ENCODE peak calls at places on chromosome 19, in four cellular contexts. Z is K562, H is adrenal gland, O is astrocyte of the cerebellum. R is an unnamed sample.

GRCh38 chr19:50258918-50259372 is 55.5 kb downstream of the MYH14 start:
- DNase-seq in Z (peak), H (no peak), O (no peak), R (no peak)

GRCh38 chr19:46630806-46631205 is 5.2 kb downstream of the GNG8 start:
- DNase-seq in Z (no peak), H (no peak), O (no peak), R (no peak)

GRCh38 chr19:46116121-46116520 is 8.4 kb downstream of the IGFL3 start:
- DNase-seq in Z (no peak), H (no peak), O (peak), R (no peak)

GRCh38 chr19:5099822-5100221 is 130.9 kb downstream of the KDM4B start:
- DNase-seq in Z (no peak), H (no peak), O (no peak), R (no peak)

GRCh38 chr19:35767288-35768081 is 7.9 kb upstream of the ARHGAP33 start:
- DNase-seq in Z (no peak), H (peak), O (no peak), R (no peak)

GRCh38 chr19:46269085-46269484 is 27.8 kb upstream of the HIF3A start:
- DNase-seq in Z (no peak), H (no peak), O (no peak), R (no peak)

GRCh38 chr19:1747285-1748114 is 5.8 kb upstream of the ONECUT3 start:
- DNase-seq in Z (peak), H (no peak), O (peak), R (peak)

GRCh38 chr19:48489608-48490216 is 20.5 kb downstream of the CYTH2 start:
- DNase-seq in Z (peak), H (peak), O (no peak), R (no peak)

GRCh38 chr19:41575998-41576397 is at the start of gene CEACAM21:
- DNase-seq in Z (no peak), H (peak), O (no peak), R (no peak)

GRCh38 chr19:47848871-47849473 is 10.1 kb upstream of the TPRX2 start:
- DNase-seq in Z (peak), H (no peak), O (no peak), R (no peak)

GRCh38 chr19:17376935-17377600 is at the start of gene PLVAP:
- DNase-seq in Z (peak), H (no peak), O (no peak), R (no peak)

GRCh38 chr19:35845215-35846037 is 6.9 kb downstream of the NPHS1 start:
- DNase-seq in Z (peak), H (no peak), O (no peak), R (no peak)

DNA sequence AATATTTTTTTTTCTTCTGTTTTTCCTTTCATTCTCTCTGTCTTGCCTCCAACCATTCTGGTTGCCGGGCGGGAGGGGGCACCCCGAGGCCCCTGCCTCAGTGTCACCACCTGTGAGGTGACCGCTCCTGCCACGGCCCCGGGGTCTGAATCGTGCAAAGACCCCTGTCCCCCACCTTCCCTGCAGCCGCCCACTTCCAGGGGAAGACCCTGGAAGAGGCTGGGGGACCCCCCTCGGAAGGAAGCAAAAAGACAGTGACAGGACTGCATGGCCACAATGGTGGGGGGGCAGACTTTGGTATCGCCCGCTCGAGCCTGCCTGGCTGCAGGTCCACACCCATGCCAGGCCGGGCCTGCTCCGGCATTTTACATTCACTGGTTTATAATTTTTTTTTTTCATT is 22.7 kb downstream of the ZBTB7A start:
- DNase-seq in Z (no peak), H (no peak), O (no peak), R (no peak)
- H3K4me3 ChIP-seq in Z (no peak), H (no peak), O (no peak), R (no peak)

DNA sequence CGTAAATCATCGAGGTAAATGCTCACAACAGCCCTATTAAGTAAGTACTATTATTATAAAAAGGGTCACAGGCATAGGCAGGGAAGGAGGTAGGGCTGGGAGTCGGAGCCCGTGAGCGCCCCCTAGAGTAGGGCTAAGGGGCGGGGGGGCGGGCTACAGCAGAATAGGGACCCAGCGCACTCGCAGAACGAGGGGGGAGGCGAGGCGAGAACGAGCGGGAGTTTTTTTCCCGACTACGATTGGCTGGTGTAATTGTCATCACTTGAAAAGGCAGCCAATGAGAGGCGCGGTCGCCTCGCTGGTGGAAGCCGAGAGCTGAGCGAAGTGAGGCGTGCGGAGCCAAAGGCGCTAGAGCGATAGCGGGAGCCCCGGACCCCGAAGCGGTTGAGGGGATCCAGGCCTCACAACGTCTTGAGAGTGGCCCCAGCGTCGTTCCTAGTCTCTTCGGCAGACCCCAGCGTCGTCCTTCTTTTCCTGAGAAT is 24.2 kb downstream of the KEAP1 start:
- DNase-seq in Z (peak), H (peak), O (peak), R (peak)
- H3K4me3 ChIP-seq in Z (no peak), H (no peak), O (peak), R (peak)

DNA sequence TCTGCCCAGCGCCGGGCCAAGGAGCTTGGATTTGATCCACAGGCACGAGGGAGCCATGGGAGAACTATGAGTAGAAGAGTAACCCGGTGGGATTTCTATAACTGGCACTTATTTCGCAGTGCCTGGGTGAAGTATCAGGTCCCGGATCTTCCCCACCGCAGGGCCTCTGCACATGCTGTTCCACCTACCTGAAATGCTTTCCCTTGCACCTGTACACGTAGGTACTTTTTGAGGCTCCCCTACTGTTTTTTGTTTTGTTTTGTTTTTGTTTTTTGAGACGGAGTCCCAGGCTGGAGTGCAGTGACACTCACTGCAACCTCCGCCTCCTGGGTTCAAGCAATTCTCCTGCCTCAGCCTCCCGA is 402 bp upstream of the KANK3 start:
- DNase-seq in Z (no peak), H (no peak), O (no peak), R (no peak)
- H3K4me3 ChIP-seq in Z (peak), H (no peak), O (no peak), R (peak)

GRCh38 chr19:10819124-10820060 is 16.6 kb downstream of the TMED1 start:
- DNase-seq in Z (no peak), H (no peak), O (no peak), R (no peak)

GRCh38 chr19:10818306-10819123 is 17.5 kb downstream of the TMED1 start:
- DNase-seq in Z (no peak), H (no peak), O (no peak), R (no peak)

GRCh38 chr19:10815969-10816635 is 19.9 kb downstream of the TMED1 start:
- DNase-seq in Z (no peak), H (no peak), O (no peak), R (no peak)

GRCh38 chr19:10816691-10817090 is 19.3 kb downstream of the TMED1 start:
- DNase-seq in Z (no peak), H (no peak), O (no peak), R (no peak)

DNA sequence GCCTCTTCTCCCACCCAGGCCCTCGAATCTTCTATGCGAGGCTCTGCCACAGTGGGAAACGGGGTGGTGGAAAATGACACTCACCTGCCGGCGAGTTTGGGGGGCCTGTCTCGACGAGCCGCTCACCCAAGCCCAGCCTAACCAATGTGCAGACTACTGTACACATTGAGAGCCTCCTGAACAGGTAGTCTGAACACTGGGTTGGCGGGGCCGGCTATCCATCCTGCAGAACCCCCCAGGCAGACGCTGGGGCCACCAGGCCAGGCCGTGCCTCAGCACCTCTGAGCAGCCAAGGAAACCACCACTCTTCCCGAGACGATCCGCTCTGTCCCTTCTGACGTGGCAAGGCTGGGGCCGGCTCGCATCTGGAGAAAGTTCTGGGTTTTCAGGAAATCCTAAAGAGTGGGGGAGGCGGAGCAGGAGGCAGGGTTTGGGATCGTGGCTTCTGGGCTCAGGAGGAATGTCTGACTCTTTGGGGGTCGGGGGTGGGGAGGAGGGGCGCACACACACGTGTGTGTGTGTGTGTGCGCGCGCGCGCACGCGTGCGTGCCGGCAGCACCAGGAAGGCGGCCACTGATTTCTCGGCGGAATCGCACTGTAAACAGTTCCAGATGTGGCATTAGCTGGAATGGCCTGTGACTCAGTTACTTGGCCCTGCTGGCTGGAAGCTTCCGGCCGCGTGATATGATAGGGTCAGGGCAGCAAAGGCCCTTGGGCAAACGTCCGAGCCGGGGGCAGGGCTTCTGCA is 18.5 kb downstream of the TMED1 start:
- DNase-seq in Z (no peak), H (no peak), O (peak), R (peak)
- H3K4me3 ChIP-seq in Z (no peak), H (no peak), O (no peak), R (peak)

DNA sequence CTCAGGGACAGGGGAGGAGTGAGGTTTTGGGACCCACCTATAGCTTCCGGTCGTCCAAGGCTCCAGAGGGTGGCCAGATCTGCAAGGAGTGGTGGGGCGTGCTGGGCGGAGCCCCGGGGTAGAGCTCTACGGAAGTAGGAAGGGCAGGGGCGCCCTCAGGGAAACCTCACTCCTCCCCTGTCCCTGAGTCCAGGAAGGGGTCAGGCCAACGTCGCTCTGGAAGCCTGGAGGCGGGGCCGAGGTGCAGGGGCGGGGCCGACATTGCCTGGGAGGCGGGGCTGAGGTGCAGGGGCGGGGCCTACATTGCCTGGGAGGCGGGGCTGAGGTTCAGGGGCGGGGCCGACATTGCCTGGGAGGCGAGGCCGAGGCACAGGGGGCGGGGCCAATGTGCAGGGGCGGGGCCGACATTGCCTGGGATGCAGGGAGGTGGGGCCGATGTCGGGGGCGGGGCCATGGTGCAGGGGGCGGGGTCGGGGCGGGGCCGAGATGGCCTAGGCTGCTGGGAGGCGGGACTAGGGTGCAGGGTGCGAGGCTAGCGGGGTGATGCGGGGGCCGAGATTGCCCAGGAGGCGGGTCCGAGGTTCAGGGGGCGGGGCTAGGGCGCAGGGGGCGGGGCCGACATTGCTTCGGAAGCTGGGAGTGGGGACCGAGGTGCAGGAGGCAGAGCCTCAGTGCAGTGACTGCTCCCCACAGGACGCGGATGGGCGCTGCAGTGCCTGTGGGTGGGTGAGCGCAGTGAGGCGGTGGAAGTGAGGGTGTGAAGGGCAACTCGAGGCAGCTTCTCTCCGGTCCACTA is 4.9 kb upstream of the PALM start:
- DNase-seq in Z (peak), H (peak), O (no peak), R (no peak)
- H3K4me3 ChIP-seq in Z (peak), H (no peak), O (no peak), R (no peak)

GRCh38 chr19:15640294-15640903 is at the start of gene CYP4F3:
- DNase-seq in Z (peak), H (peak), O (no peak), R (no peak)

GRCh38 chr19:15640904-15641597 is 354 bp downstream of the CYP4F3 start:
- DNase-seq in Z (no peak), H (no peak), O (no peak), R (no peak)

GRCh38 chr19:15643387-15643786 is 2.7 kb downstream of the CYP4F3 start:
- DNase-seq in Z (no peak), H (no peak), O (no peak), R (no peak)

GRCh38 chr19:15642807-15643206 is 2.1 kb downstream of the CYP4F3 start:
- DNase-seq in Z (no peak), H (no peak), O (no peak), R (no peak)

DNA sequence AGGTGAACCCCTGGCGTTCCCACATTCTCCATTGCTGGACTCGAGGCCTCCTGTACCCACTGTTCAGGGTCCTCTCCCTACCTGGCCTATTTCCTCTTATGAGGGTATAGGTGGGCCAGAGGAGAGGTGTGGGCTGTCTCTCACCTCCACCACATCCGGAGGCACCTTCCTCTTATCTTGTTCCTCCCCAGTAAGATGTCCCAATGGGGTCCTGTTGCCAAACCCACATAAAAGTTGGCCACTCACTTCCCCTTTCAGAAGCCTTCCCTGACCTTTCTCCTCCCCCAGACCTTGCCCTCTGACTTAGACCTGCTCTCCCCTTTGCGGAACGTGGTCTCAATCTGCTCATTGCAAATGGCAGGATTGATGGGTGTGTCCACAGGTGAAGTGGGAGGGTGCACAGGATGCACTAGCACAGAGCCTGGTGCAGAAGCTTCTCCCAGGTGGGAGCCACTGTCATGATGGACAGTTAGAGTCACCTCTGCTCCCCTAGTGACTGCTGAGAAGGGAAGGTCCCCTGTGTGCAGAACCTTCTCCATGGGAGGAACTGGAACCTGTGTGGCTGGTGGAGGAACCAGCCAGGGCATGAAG is 1.3 kb downstream of the CYP4F3 start:
- DNase-seq in Z (no peak), H (no peak), O (no peak), R (no peak)
- H3K4me3 ChIP-seq in Z (no peak), H (no peak), O (no peak), R (no peak)

DNA sequence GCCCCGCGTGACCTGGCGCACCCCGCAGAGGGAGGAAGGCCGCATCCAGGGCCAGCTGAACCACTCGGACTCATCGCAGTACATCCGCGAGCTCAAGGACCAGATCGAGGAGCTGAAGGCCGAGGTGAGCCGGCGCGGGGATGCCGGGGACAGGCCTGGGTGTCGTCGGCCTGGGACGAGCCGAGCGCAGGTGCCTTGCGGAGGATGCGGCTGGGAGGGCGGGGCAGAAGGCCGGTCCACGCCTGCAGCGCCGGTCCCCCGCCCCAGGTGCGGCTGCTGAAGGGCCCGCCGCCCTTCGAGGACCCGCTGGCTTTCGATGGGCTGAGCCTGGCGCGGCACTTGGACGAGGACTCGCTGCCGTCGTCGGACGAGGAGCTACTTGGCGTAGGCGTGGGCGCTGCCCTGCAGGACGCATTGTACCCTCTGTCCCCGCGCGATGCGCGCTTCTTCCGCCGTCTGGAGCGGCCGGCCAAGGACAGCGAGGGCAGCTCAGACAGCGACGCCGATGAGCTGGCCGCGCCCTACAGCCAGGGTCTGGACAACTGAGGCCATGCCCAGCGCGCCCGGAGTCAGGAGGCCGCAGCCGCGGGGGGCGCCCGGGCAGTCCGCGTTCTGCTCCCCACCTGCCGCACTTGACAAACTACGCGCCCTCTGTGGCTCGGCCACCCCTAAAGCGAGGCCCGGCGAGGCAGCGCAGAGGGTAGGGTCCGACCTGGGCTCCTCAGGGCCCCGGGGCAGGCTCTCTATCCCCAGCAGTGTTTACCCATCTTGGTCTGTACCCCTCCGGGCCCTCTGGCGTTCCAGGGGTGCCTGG is 10.8 kb downstream of the PRR36 start:
- DNase-seq in Z (no peak), H (peak), O (no peak), R (no peak)
- H3K4me3 ChIP-seq in Z (no peak), H (no peak), O (no peak), R (no peak)

GRCh38 chr19:3585301-3586123 is at the start of gene GIPC3:
- DNase-seq in Z (peak), H (no peak), O (no peak), R (no peak)
- H3K4me3 ChIP-seq in Z (peak), H (no peak), O (peak), R (peak)

DNA sequence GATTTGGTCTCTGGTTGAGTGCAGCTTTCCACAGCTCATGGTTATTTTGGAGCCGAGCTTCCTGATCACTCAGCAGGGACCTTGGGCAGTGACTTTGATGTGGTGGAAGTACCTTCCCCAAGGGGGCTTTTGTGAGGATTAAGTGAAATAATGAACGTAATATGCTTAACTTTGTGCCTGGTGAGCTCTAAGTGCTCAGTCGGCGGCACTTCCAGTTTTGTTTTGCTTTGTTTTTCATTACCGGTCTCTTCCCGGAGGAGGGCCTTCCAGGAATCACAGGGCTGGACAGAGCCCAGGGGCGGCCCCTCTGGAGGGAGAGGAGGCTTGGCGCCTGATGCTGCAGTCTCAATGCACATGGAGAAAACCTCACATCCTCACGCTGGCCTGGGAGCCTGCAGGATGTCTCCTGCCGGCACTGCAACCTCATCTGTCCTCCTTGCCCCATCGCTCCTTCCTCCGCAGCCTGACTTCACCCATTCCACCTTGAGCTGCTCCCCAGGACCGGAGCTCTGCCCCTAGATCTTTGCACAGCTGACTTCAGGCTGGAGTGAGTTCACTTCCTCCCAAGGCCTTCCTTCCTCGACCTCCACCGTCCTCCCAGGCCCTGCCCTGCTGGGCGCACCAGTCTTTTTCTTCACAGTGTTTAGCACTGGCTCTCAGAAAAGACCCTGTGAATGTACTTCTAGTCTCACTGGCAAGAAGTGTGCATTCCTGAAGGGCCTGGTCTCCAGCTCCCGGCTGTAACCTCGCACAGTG is 1.6 kb downstream of the PLEKHF1 start:
- DNase-seq in Z (no peak), H (peak), O (peak), R (no peak)
- H3K4me3 ChIP-seq in Z (peak), H (no peak), O (peak), R (peak)